ENCODE peak calls at places on chromosomes 12 and 14, in six cellular contexts. Z, L, B, H, W and E are unnamed samples.

GRCh38 chr12:68158427-68158826 is 1.1 kb downstream of the IFNG start:
- DNase-seq in Z (no peak), L (no peak), B (peak), H (no peak), W (no peak), E (peak)

GRCh38 chr14:40139657-40140056 is 707.4 kb upstream of the FBXO33 start:
- DNase-seq in Z (no peak), L (no peak), B (no peak), H (no peak), W (no peak), E (no peak)

GRCh38 chr14:77108753-77109152 is 10.7 kb downstream of the CIPC start:
- DNase-seq in Z (no peak), L (no peak), B (no peak), H (no peak), W (no peak), E (peak)

GRCh38 chr12:44876554-44877275 is 600 bp upstream of the NELL2 start:
- DNase-seq in Z (no peak), L (peak), B (peak), H (no peak), W (peak), E (no peak)

GRCh38 chr14:70641548-70642312 is at the start of gene TTC9:
- DNase-seq in Z (no peak), L (peak), B (peak), H (no peak), W (no peak), E (peak)

GRCh38 chr14:94041551-94042346 is 15.6 kb downstream of the OTUB2 start:
- DNase-seq in Z (no peak), L (no peak), B (peak), H (no peak), W (peak), E (no peak)

GRCh38 chr12:118101051-118101450 is 2.8 kb downstream of the VSIG10 start:
- DNase-seq in Z (no peak), L (no peak), B (no peak), H (no peak), W (no peak), E (no peak)

GRCh38 chr12:6141048-6141447 is 16.6 kb upstream of the VWF start:
- DNase-seq in Z (no peak), L (no peak), B (no peak), H (peak), W (peak), E (no peak)

GRCh38 chr12:131831021-131831571 is 2.9 kb downstream of the MMP17 start:
- DNase-seq in Z (no peak), L (peak), B (no peak), H (no peak), W (no peak), E (no peak)

GRCh38 chr12:48818831-48819590 is 715 bp downstream of the CACNB3 start:
- DNase-seq in Z (no peak), L (no peak), B (peak), H (no peak), W (no peak), E (peak)

GRCh38 chr12:101087903-101088302 is 122.1 kb downstream of the SLC5A8 start:
- DNase-seq in Z (no peak), L (no peak), B (no peak), H (no peak), W (no peak), E (no peak)

GRCh38 chr12:54601841-54602240 is 13.4 kb upstream of the PPP1R1A start:
- DNase-seq in Z (no peak), L (no peak), B (no peak), H (no peak), W (no peak), E (peak)

GRCh38 chr12:69052613-69053408 is 119.8 kb upstream of the CPM start:
- DNase-seq in Z (peak), L (no peak), B (no peak), H (peak), W (peak), E (peak)

GRCh38 chr14:58772814-58773620 is 135.3 kb downstream of the DACT1 start:
- DNase-seq in Z (no peak), L (peak), B (peak), H (no peak), W (no peak), E (peak)

GRCh38 chr12:3315201-3315661 is 175.8 kb upstream of the PRMT8 start:
- DNase-seq in Z (no peak), L (no peak), B (no peak), H (no peak), W (peak), E (peak)

GRCh38 chr12:47509398-47509851 is 196.4 kb downstream of the RPAP3 start:
- DNase-seq in Z (no peak), L (no peak), B (peak), H (no peak), W (no peak), E (no peak)

GRCh38 chr12:124032265-124032886 is 59.4 kb downstream of the ZNF664 start:
- DNase-seq in Z (no peak), L (peak), B (peak), H (peak), W (peak), E (peak)

GRCh38 chr12:2691001-2691339 is 103.8 kb upstream of the FKBP4 start:
- DNase-seq in Z (peak), L (peak), B (peak), H (peak), W (peak), E (no peak)

GRCh38 chr12:92278378-92278828 is 132.8 kb upstream of the BTG1 start:
- DNase-seq in Z (no peak), L (no peak), B (no peak), H (no peak), W (peak), E (no peak)

GRCh38 chr14:103031956-103032355 is 25.4 kb downstream of the CDC42BPB start:
- DNase-seq in Z (no peak), L (no peak), B (peak), H (no peak), W (peak), E (no peak)

GRCh38 chr14:98959958-98960616 is 311.9 kb downstream of the BCL11B start:
- DNase-seq in Z (no peak), L (no peak), B (peak), H (no peak), W (no peak), E (no peak)

GRCh38 chr12:56256326-56256960 is 1.7 kb downstream of the ANKRD52 start:
- DNase-seq in Z (no peak), L (peak), B (no peak), H (no peak), W (no peak), E (no peak)

GRCh38 chr14:18660585-18660922 is 59.6 kb downstream of the OR11H12 start:
- DNase-seq in Z (no peak), L (no peak), B (no peak), H (no peak), W (no peak), E (no peak)

GRCh38 chr12:64362721-64363305 is 27.7 kb downstream of the C12orf56 start:
- DNase-seq in Z (no peak), L (no peak), B (no peak), H (no peak), W (no peak), E (no peak)

GRCh38 chr14:103259801-103260628 is 74.0 kb upstream of the EIF5 start:
- DNase-seq in Z (no peak), L (no peak), B (no peak), H (no peak), W (no peak), E (no peak)

GRCh38 chr14:23437142-23438129 is 2.0 kb upstream of the MYH7 start:
- DNase-seq in Z (no peak), L (no peak), B (no peak), H (no peak), W (no peak), E (peak)

GRCh38 chr12:39587247-39587646 is 32.4 kb downstream of the ABCD2 start:
- DNase-seq in Z (no peak), L (no peak), B (no peak), H (no peak), W (no peak), E (no peak)

GRCh38 chr12:77578471-77579262 is 252.0 kb upstream of the NAV3 start:
- DNase-seq in Z (no peak), L (no peak), B (no peak), H (no peak), W (no peak), E (peak)

GRCh38 chr14:38948576-38948975 is 154.5 kb downstream of the SEC23A start:
- DNase-seq in Z (no peak), L (no peak), B (no peak), H (no peak), W (no peak), E (no peak)

GRCh38 chr12:94134226-94134795 is 14.1 kb upstream of the PLXNC1 start:
- DNase-seq in Z (no peak), L (no peak), B (peak), H (peak), W (no peak), E (peak)

GRCh38 chr12:77850698-77851097 is 20.0 kb downstream of the NAV3 start:
- DNase-seq in Z (no peak), L (no peak), B (no peak), H (no peak), W (no peak), E (no peak)

GRCh38 chr12:92863255-92863654 is 65.8 kb downstream of the EEA1 start:
- DNase-seq in Z (no peak), L (no peak), B (no peak), H (no peak), W (no peak), E (no peak)

GRCh38 chr14:77284066-77284855 is 13.3 kb upstream of the NGB start:
- DNase-seq in Z (no peak), L (no peak), B (no peak), H (no peak), W (no peak), E (no peak)

GRCh38 chr14:74562515-74563232 is 49.4 kb downstream of the LTBP2 start:
- DNase-seq in Z (no peak), L (no peak), B (no peak), H (no peak), W (no peak), E (no peak)